ENCODE peak calls at places on chromosomes 7 and 10, in eight cellular contexts. W, P, A, M, H, R, E and V are unnamed samples.

GRCh38 chr10:100890141-100890695 is 22.5 kb upstream of the SLF2 start:
- DNase-seq in W (no peak), P (no peak), A (no peak), M (no peak), H (no peak), R (no peak), E (no peak), V (no peak)

GRCh38 chr10:110269641-110270318 is 34.9 kb downstream of the SMNDC1 start:
- DNase-seq in W (no peak), P (peak), A (no peak), M (no peak), H (peak), R (no peak), E (no peak), V (no peak)

GRCh38 chr7:132337450-132338080 is 238.7 kb downstream of the PLXNA4 start:
- DNase-seq in W (no peak), P (no peak), A (no peak), M (no peak), H (no peak), R (no peak), E (no peak), V (no peak)

GRCh38 chr7:114806590-114807167 is 115.2 kb upstream of the MDFIC start:
- DNase-seq in W (no peak), P (peak), A (no peak), M (no peak), H (no peak), R (no peak), E (no peak), V (no peak)

GRCh38 chr7:131726031-131726430 is 169.6 kb upstream of the PODXL start:
- DNase-seq in W (no peak), P (no peak), A (no peak), M (no peak), H (no peak), R (no peak), E (no peak), V (no peak)

GRCh38 chr10:75664968-75665367 is 233.5 kb downstream of the LRMDA start:
- DNase-seq in W (no peak), P (no peak), A (no peak), M (no peak), H (no peak), R (no peak), E (no peak), V (no peak)

GRCh38 chr10:63266337-63267327 is 133.5 kb downstream of the NRBF2 start:
- DNase-seq in W (no peak), P (no peak), A (no peak), M (no peak), H (peak), R (no peak), E (no peak), V (no peak)

GRCh38 chr7:28931565-28931964 is 26.6 kb downstream of the TRIL start:
- DNase-seq in W (no peak), P (no peak), A (no peak), M (no peak), H (no peak), R (no peak), E (no peak), V (no peak)

GRCh38 chr7:22373911-22374310 is 17.0 kb upstream of the RAPGEF5 start:
- DNase-seq in W (no peak), P (no peak), A (no peak), M (no peak), H (no peak), R (no peak), E (no peak), V (no peak)